ENCODE peak calls at places on chromosome 15, in four cellular contexts. R is T-helper 17 cell, D is NCI-H774, N is mucosa of descending colon. C is an unnamed sample.

GRCh38 chr15:66881173-66881905 is 179.3 kb downstream of the SMAD6 start:
- DNase-seq in R (no peak), D (no peak), N (no peak), C (no peak)

GRCh38 chr15:97986781-97987180 is 26.3 kb downstream of the ARRDC4 start:
- DNase-seq in R (no peak), D (no peak), N (no peak), C (no peak)

GRCh38 chr15:52254331-52254730 is 41.3 kb downstream of the MYO5C start:
- DNase-seq in R (no peak), D (no peak), N (no peak), C (no peak)

GRCh38 chr15:100765458-100766224 is 114.0 kb upstream of the ALDH1A3 start:
- DNase-seq in R (no peak), D (no peak), N (no peak), C (no peak)

GRCh38 chr15:73988075-73988969 is 3.8 kb downstream of the STOML1 start:
- DNase-seq in R (no peak), D (no peak), N (no peak), C (no peak)

GRCh38 chr15:82999905-83000671 is 11.4 kb downstream of the C15orf40 start:
- DNase-seq in R (no peak), D (peak; percentile 50), N (peak; percentile 14), C (peak; percentile 3)

GRCh38 chr15:26674467-26674866 is 98.4 kb downstream of the GABRB3 start:
- DNase-seq in R (no peak), D (no peak), N (no peak), C (no peak)

GRCh38 chr15:39682366-39682765 is 100.3 kb downstream of the FSIP1 start:
- DNase-seq in R (no peak), D (no peak), N (no peak), C (no peak)

GRCh38 chr15:64251121-64251520 is 88.3 kb upstream of the PPIB start:
- DNase-seq in R (no peak), D (no peak), N (no peak), C (no peak)

GRCh38 chr15:69303337-69304175 is 4.8 kb downstream of the PAQR5 start:
- DNase-seq in R (no peak), D (no peak), N (no peak), C (no peak)